ENCODE peak calls at places on chromosomes 12 and 14, in six cellular contexts. One of them, this sample, is unnamed.

GRCh38 chr12:4287325-4288290 is 14.0 kb downstream of the CCND2 start:
- ATAC-seq in effector memory CD8-positive, alpha-beta T cell: peak; percentile 26
- ATAC-seq in natural killer cell: no peak
- ATAC-seq in T-cell: peak; percentile 56
- ATAC-seq in activated CD8-positive, alpha-beta T cell treated with anti-CD3 and anti-CD28 coated beads, Interleukin-2, amount 10 ng/mL, durations not matched to agents 7 days and 5 days: no peak
- ATAC-seq in HCT116: no peak
- ATAC-seq in this sample: peak; percentile 8

GRCh38 chr12:74890237-74890599 is 319.4 kb downstream of the KCNC2 start:
- ATAC-seq in natural killer cell: no peak
- ATAC-seq in activated CD8-positive, alpha-beta T cell treated with anti-CD3 and anti-CD28 coated beads, Interleukin-2, amount 10 ng/mL, durations not matched to agents 7 days and 5 days: peak; percentile 55
- ATAC-seq in HCT116: peak; percentile 97
- ATAC-seq in effector memory CD8-positive, alpha-beta T cell: peak; percentile 66
- ATAC-seq in T-cell: peak; percentile 74
- ATAC-seq in this sample: no peak

GRCh38 chr14:31945074-31945613 is 132.0 kb upstream of the ARHGAP5 start:
- ATAC-seq in HCT116: peak; percentile 75
- ATAC-seq in T-cell: peak; percentile 89
- ATAC-seq in effector memory CD8-positive, alpha-beta T cell: peak; percentile 61
- ATAC-seq in activated CD8-positive, alpha-beta T cell treated with anti-CD3 and anti-CD28 coated beads, Interleukin-2, amount 10 ng/mL, durations not matched to agents 7 days and 5 days: peak; percentile 73
- ATAC-seq in natural killer cell: no peak
- ATAC-seq in this sample: no peak

GRCh38 chr12:116538682-116539264 is 20.4 kb upstream of the MAP1LC3B2 start:
- ATAC-seq in HCT116: no peak
- ATAC-seq in effector memory CD8-positive, alpha-beta T cell: no peak
- ATAC-seq in activated CD8-positive, alpha-beta T cell treated with anti-CD3 and anti-CD28 coated beads, Interleukin-2, amount 10 ng/mL, durations not matched to agents 7 days and 5 days: no peak
- ATAC-seq in T-cell: no peak
- ATAC-seq in natural killer cell: no peak
- ATAC-seq in this sample: no peak

GRCh38 chr14:100653409-100653808 is 66.2 kb upstream of the BEGAIN start:
- ATAC-seq in activated CD8-positive, alpha-beta T cell treated with anti-CD3 and anti-CD28 coated beads, Interleukin-2, amount 10 ng/mL, durations not matched to agents 7 days and 5 days: no peak
- ATAC-seq in effector memory CD8-positive, alpha-beta T cell: peak; percentile 39
- ATAC-seq in T-cell: no peak
- ATAC-seq in natural killer cell: peak; percentile 47
- ATAC-seq in HCT116: no peak
- ATAC-seq in this sample: no peak

GRCh38 chr14:35333797-35334743 is 41.9 kb downstream of the PSMA6 start:
- ATAC-seq in T-cell: peak; percentile 54
- ATAC-seq in HCT116: no peak
- ATAC-seq in effector memory CD8-positive, alpha-beta T cell: peak; percentile 89
- ATAC-seq in natural killer cell: peak; percentile 87
- ATAC-seq in activated CD8-positive, alpha-beta T cell treated with anti-CD3 and anti-CD28 coated beads, Interleukin-2, amount 10 ng/mL, durations not matched to agents 7 days and 5 days: peak; percentile 64
- ATAC-seq in this sample: no peak

GRCh38 chr12:116087962-116088361 is 189.5 kb downstream of the MED13L start:
- ATAC-seq in HCT116: no peak
- ATAC-seq in natural killer cell: peak; percentile 87
- ATAC-seq in activated CD8-positive, alpha-beta T cell treated with anti-CD3 and anti-CD28 coated beads, Interleukin-2, amount 10 ng/mL, durations not matched to agents 7 days and 5 days: peak; percentile 70
- ATAC-seq in T-cell: no peak
- ATAC-seq in effector memory CD8-positive, alpha-beta T cell: peak; percentile 64
- ATAC-seq in this sample: no peak

GRCh38 chr14:89669209-89669608 is 252.2 kb upstream of the FOXN3 start:
- ATAC-seq in natural killer cell: peak; percentile 91
- ATAC-seq in effector memory CD8-positive, alpha-beta T cell: peak; percentile 40
- ATAC-seq in HCT116: no peak
- ATAC-seq in activated CD8-positive, alpha-beta T cell treated with anti-CD3 and anti-CD28 coated beads, Interleukin-2, amount 10 ng/mL, durations not matched to agents 7 days and 5 days: peak; percentile 87
- ATAC-seq in T-cell: peak; percentile 46
- ATAC-seq in this sample: no peak

GRCh38 chr12:12201274-12201758 is 65.5 kb downstream of the LRP6 start:
- ATAC-seq in T-cell: no peak
- ATAC-seq in natural killer cell: no peak
- ATAC-seq in activated CD8-positive, alpha-beta T cell treated with anti-CD3 and anti-CD28 coated beads, Interleukin-2, amount 10 ng/mL, durations not matched to agents 7 days and 5 days: no peak
- ATAC-seq in effector memory CD8-positive, alpha-beta T cell: no peak
- ATAC-seq in HCT116: no peak
- ATAC-seq in this sample: no peak

GRCh38 chr14:100629696-100630095 is 42.5 kb upstream of the BEGAIN start:
- ATAC-seq in activated CD8-positive, alpha-beta T cell treated with anti-CD3 and anti-CD28 coated beads, Interleukin-2, amount 10 ng/mL, durations not matched to agents 7 days and 5 days: no peak
- ATAC-seq in T-cell: no peak
- ATAC-seq in natural killer cell: no peak
- ATAC-seq in effector memory CD8-positive, alpha-beta T cell: no peak
- ATAC-seq in HCT116: no peak
- ATAC-seq in this sample: no peak

GRCh38 chr12:3698218-3698974 is 54.5 kb downstream of the CRACR2A start:
- ATAC-seq in T-cell: no peak
- ATAC-seq in effector memory CD8-positive, alpha-beta T cell: no peak
- ATAC-seq in natural killer cell: no peak
- ATAC-seq in activated CD8-positive, alpha-beta T cell treated with anti-CD3 and anti-CD28 coated beads, Interleukin-2, amount 10 ng/mL, durations not matched to agents 7 days and 5 days: no peak
- ATAC-seq in HCT116: no peak
- ATAC-seq in this sample: no peak

GRCh38 chr14:69259531-69260245 is at the start of gene GALNT16:
- ATAC-seq in T-cell: no peak
- ATAC-seq in effector memory CD8-positive, alpha-beta T cell: no peak
- ATAC-seq in natural killer cell: no peak
- ATAC-seq in activated CD8-positive, alpha-beta T cell treated with anti-CD3 and anti-CD28 coated beads, Interleukin-2, amount 10 ng/mL, durations not matched to agents 7 days and 5 days: peak; percentile 25
- ATAC-seq in HCT116: no peak
- ATAC-seq in this sample: peak; percentile 24

GRCh38 chr12:537772-538171 is 78.0 kb downstream of the B4GALNT3 start:
- ATAC-seq in activated CD8-positive, alpha-beta T cell treated with anti-CD3 and anti-CD28 coated beads, Interleukin-2, amount 10 ng/mL, durations not matched to agents 7 days and 5 days: no peak
- ATAC-seq in T-cell: no peak
- ATAC-seq in effector memory CD8-positive, alpha-beta T cell: no peak
- ATAC-seq in natural killer cell: no peak
- ATAC-seq in HCT116: peak; percentile 50
- ATAC-seq in this sample: no peak

GRCh38 chr14:34732802-34733201 is 18.4 kb upstream of the CFL2 start:
- ATAC-seq in activated CD8-positive, alpha-beta T cell treated with anti-CD3 and anti-CD28 coated beads, Interleukin-2, amount 10 ng/mL, durations not matched to agents 7 days and 5 days: no peak
- ATAC-seq in effector memory CD8-positive, alpha-beta T cell: no peak
- ATAC-seq in HCT116: peak; percentile 67
- ATAC-seq in natural killer cell: no peak
- ATAC-seq in T-cell: no peak
- ATAC-seq in this sample: no peak

GRCh38 chr14:71380271-71380670 is 473.0 kb downstream of the PCNX1 start:
- ATAC-seq in activated CD8-positive, alpha-beta T cell treated with anti-CD3 and anti-CD28 coated beads, Interleukin-2, amount 10 ng/mL, durations not matched to agents 7 days and 5 days: no peak
- ATAC-seq in T-cell: no peak
- ATAC-seq in natural killer cell: no peak
- ATAC-seq in HCT116: no peak
- ATAC-seq in effector memory CD8-positive, alpha-beta T cell: no peak
- ATAC-seq in this sample: no peak

GRCh38 chr12:42125372-42125767 is 19.3 kb downstream of the GXYLT1 start:
- ATAC-seq in effector memory CD8-positive, alpha-beta T cell: peak; percentile 24
- ATAC-seq in activated CD8-positive, alpha-beta T cell treated with anti-CD3 and anti-CD28 coated beads, Interleukin-2, amount 10 ng/mL, durations not matched to agents 7 days and 5 days: no peak
- ATAC-seq in HCT116: no peak
- ATAC-seq in natural killer cell: peak; percentile 57
- ATAC-seq in T-cell: no peak
- ATAC-seq in this sample: no peak

GRCh38 chr12:102433304-102433703 is 47.1 kb downstream of the IGF1 start:
- ATAC-seq in effector memory CD8-positive, alpha-beta T cell: no peak
- ATAC-seq in HCT116: no peak
- ATAC-seq in natural killer cell: no peak
- ATAC-seq in activated CD8-positive, alpha-beta T cell treated with anti-CD3 and anti-CD28 coated beads, Interleukin-2, amount 10 ng/mL, durations not matched to agents 7 days and 5 days: no peak
- ATAC-seq in T-cell: no peak
- ATAC-seq in this sample: no peak

GRCh38 chr12:59710964-59711363 is 115.1 kb downstream of the SLC16A7 start:
- ATAC-seq in effector memory CD8-positive, alpha-beta T cell: no peak
- ATAC-seq in natural killer cell: no peak
- ATAC-seq in activated CD8-positive, alpha-beta T cell treated with anti-CD3 and anti-CD28 coated beads, Interleukin-2, amount 10 ng/mL, durations not matched to agents 7 days and 5 days: no peak
- ATAC-seq in HCT116: no peak
- ATAC-seq in T-cell: no peak
- ATAC-seq in this sample: no peak

GRCh38 chr14:59356783-59357182 is 108.4 kb downstream of the GPR135 start:
- ATAC-seq in HCT116: no peak
- ATAC-seq in activated CD8-positive, alpha-beta T cell treated with anti-CD3 and anti-CD28 coated beads, Interleukin-2, amount 10 ng/mL, durations not matched to agents 7 days and 5 days: no peak
- ATAC-seq in effector memory CD8-positive, alpha-beta T cell: no peak
- ATAC-seq in T-cell: no peak
- ATAC-seq in natural killer cell: no peak
- ATAC-seq in this sample: no peak

GRCh38 chr12:95554532-95555071 is 3.3 kb upstream of the USP44 start:
- ATAC-seq in natural killer cell: no peak
- ATAC-seq in effector memory CD8-positive, alpha-beta T cell: no peak
- ATAC-seq in T-cell: no peak
- ATAC-seq in activated CD8-positive, alpha-beta T cell treated with anti-CD3 and anti-CD28 coated beads, Interleukin-2, amount 10 ng/mL, durations not matched to agents 7 days and 5 days: peak; percentile 19
- ATAC-seq in HCT116: no peak
- ATAC-seq in this sample: no peak

GRCh38 chr14:28243600-28243999 is 523.0 kb upstream of the FOXG1 start:
- ATAC-seq in effector memory CD8-positive, alpha-beta T cell: no peak
- ATAC-seq in activated CD8-positive, alpha-beta T cell treated with anti-CD3 and anti-CD28 coated beads, Interleukin-2, amount 10 ng/mL, durations not matched to agents 7 days and 5 days: no peak
- ATAC-seq in T-cell: no peak
- ATAC-seq in HCT116: no peak
- ATAC-seq in natural killer cell: no peak
- ATAC-seq in this sample: no peak

GRCh38 chr14:84826349-84826748 is 703.6 kb upstream of the FLRT2 start:
- ATAC-seq in T-cell: no peak
- ATAC-seq in HCT116: no peak
- ATAC-seq in natural killer cell: no peak
- ATAC-seq in activated CD8-positive, alpha-beta T cell treated with anti-CD3 and anti-CD28 coated beads, Interleukin-2, amount 10 ng/mL, durations not matched to agents 7 days and 5 days: no peak
- ATAC-seq in effector memory CD8-positive, alpha-beta T cell: no peak
- ATAC-seq in this sample: no peak

GRCh38 chr14:29940482-29940881 is 12.8 kb upstream of the PRKD1 start:
- ATAC-seq in natural killer cell: no peak
- ATAC-seq in T-cell: no peak
- ATAC-seq in HCT116: no peak
- ATAC-seq in activated CD8-positive, alpha-beta T cell treated with anti-CD3 and anti-CD28 coated beads, Interleukin-2, amount 10 ng/mL, durations not matched to agents 7 days and 5 days: no peak
- ATAC-seq in effector memory CD8-positive, alpha-beta T cell: no peak
- ATAC-seq in this sample: no peak

GRCh38 chr12:6086316-6086715 is 38.2 kb downstream of the VWF start:
- ATAC-seq in effector memory CD8-positive, alpha-beta T cell: no peak
- ATAC-seq in HCT116: no peak
- ATAC-seq in T-cell: no peak
- ATAC-seq in natural killer cell: no peak
- ATAC-seq in activated CD8-positive, alpha-beta T cell treated with anti-CD3 and anti-CD28 coated beads, Interleukin-2, amount 10 ng/mL, durations not matched to agents 7 days and 5 days: no peak
- ATAC-seq in this sample: no peak

GRCh38 chr12:125079943-125080645 is 14.9 kb downstream of the AACS start:
- ATAC-seq in HCT116: no peak
- ATAC-seq in natural killer cell: no peak
- ATAC-seq in T-cell: no peak
- ATAC-seq in effector memory CD8-positive, alpha-beta T cell: no peak
- ATAC-seq in activated CD8-positive, alpha-beta T cell treated with anti-CD3 and anti-CD28 coated beads, Interleukin-2, amount 10 ng/mL, durations not matched to agents 7 days and 5 days: no peak
- ATAC-seq in this sample: peak; percentile 93